ENCODE peak calls at places on chromosome 19, in five cellular contexts. U is neural progenitor cell, O is MM.1S, G is GM23248, S is OCI-LY7. N is an unnamed sample.
A peak's percentile ranks its signal among the peaks of the same experiment; 100 is the strongest.

GRCh38 chr19:29564574-29565005 is 38.8 kb downstream of the VSTM2B start:
- DNase-seq in U (no peak), O (no peak), S (no peak), G (no peak), N (no peak)

GRCh38 chr19:34667349-34668076 is 9.4 kb downstream of the SCGB2B2 start:
- DNase-seq in O (peak; percentile 40), U (no peak), S (peak; percentile 12), G (peak; percentile 33), N (peak; percentile 4)

GRCh38 chr19:8367327-8368001 is 3.5 kb downstream of the ANGPTL4 start:
- DNase-seq in O (no peak), U (peak; percentile 68), S (no peak), G (peak; percentile 92), N (peak; percentile 97)

GRCh38 chr19:1765182-1765903 is 12.0 kb downstream of the ONECUT3 start:
- DNase-seq in G (peak; percentile 47), O (no peak), S (no peak), U (no peak), N (no peak)

GRCh38 chr19:55228403-55229031 is at the start of gene TMEM86B:
- DNase-seq in S (no peak), G (no peak), O (no peak), U (no peak), N (no peak)

GRCh38 chr19:34508540-34508939 is 27.0 kb downstream of the WTIP start:
- DNase-seq in U (no peak), O (no peak), S (no peak), G (no peak), N (no peak)

GRCh38 chr19:35901854-35902661 is at the start of gene HCST:
- DNase-seq in S (peak; percentile 77), O (no peak), U (no peak), G (peak; percentile 81), N (peak; percentile 9)

GRCh38 chr19:10718205-10719196 is 622 bp downstream of the DNM2 start:
- DNase-seq in O (peak; percentile 52), S (peak; percentile 63), U (peak; percentile 71), G (peak; percentile 75), N (peak; percentile 52)

GRCh38 chr19:6056801-6057650 is 53.3 kb downstream of the RFX2 start:
- DNase-seq in S (no peak), G (peak; percentile 98), U (no peak), O (no peak), N (peak; percentile 84)

GRCh38 chr19:56720281-56720680 is 48.7 kb upstream of the ZNF835 start:
- DNase-seq in G (no peak), U (no peak), O (no peak), S (no peak), N (no peak)

GRCh38 chr19:2820112-2820702 is 539 bp downstream of the ZNF554 start:
- DNase-seq in G (peak; percentile 43), U (peak; percentile 71), O (no peak), S (peak; percentile 23), N (no peak)

GRCh38 chr19:2261438-2262172 is 5.4 kb upstream of the JSRP1 start:
- DNase-seq in U (peak; percentile 48), G (peak; percentile 39), O (peak; percentile 49), S (peak; percentile 71), N (peak; percentile 37)

GRCh38 chr19:46573679-46574522 is 27.2 kb upstream of the CALM3 start:
- DNase-seq in U (no peak), G (no peak), S (no peak), O (no peak), N (no peak)

GRCh38 chr19:52188822-52189744 is 769 bp upstream of the PPP2R1A start:
- DNase-seq in O (no peak), S (no peak), G (peak; percentile 75), U (no peak), N (no peak)

GRCh38 chr19:43416951-43417623 is 2.4 kb downstream of the TEX101 start:
- DNase-seq in O (no peak), S (no peak), G (no peak), U (no peak), N (no peak)

GRCh38 chr19:33720155-33720493 is 76.5 kb upstream of the KCTD15 start:
- DNase-seq in O (no peak), G (no peak), U (no peak), S (no peak), N (no peak)

GRCh38 chr19:56712609-56713008 is 41.1 kb upstream of the ZNF835 start:
- DNase-seq in G (no peak), O (no peak), S (no peak), U (no peak), N (no peak)

GRCh38 chr19:48999481-49000325 is 6.0 kb downstream of the RUVBL2 start:
- DNase-seq in O (peak; percentile 37), U (peak; percentile 88), G (peak; percentile 91), S (peak; percentile 78), N (peak; percentile 51)
- TF ChIP-seq EZH2phosphoT487 in O (no peak), U (no peak), G (no peak), S (no peak), N (no peak)

GRCh38 chr19:38401148-38401547 is 1.7 kb upstream of the FAM98C start:
- DNase-seq in G (peak; percentile 60), O (no peak), S (no peak), U (no peak), N (peak; percentile 58)
- TF ChIP-seq EZH2phosphoT487 in G (no peak), O (no peak), S (no peak), U (no peak), N (no peak)

DNA sequence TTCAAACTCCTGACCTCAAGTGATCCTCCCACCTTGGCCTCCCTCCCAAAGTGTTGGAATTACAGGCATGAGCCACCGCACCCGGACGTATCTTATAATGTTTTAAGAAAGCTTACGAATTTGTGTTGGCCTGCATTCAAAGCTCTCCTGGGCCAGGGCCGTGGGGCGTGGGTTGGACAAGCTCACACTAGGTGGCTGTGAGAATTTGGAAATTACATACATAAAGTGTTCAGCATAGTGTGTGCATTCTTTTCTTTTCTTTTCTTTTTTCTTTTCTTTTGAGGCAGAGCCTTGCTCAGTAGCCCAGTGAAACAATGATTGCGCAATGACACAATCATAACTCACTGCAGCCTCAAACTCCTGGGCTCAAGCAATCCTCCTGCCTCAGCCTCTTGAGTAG is 2.6 kb downstream of the ZSWIM4 start:
- DNase-seq in O (no peak), G (peak; percentile 90), S (no peak), U (no peak), N (peak; percentile 89)
- TF ChIP-seq EZH2phosphoT487 in O (no peak), G (no peak), S (no peak), U (no peak), N (no peak)

GRCh38 chr19:21568816-21569496 is 63.6 kb downstream of the ZNF429 start:
- DNase-seq in O (peak; percentile 33), U (no peak), G (peak; percentile 98), S (no peak), N (no peak)
- TF ChIP-seq EZH2phosphoT487 in O (no peak), U (no peak), G (no peak), S (no peak), N (no peak)

DNA sequence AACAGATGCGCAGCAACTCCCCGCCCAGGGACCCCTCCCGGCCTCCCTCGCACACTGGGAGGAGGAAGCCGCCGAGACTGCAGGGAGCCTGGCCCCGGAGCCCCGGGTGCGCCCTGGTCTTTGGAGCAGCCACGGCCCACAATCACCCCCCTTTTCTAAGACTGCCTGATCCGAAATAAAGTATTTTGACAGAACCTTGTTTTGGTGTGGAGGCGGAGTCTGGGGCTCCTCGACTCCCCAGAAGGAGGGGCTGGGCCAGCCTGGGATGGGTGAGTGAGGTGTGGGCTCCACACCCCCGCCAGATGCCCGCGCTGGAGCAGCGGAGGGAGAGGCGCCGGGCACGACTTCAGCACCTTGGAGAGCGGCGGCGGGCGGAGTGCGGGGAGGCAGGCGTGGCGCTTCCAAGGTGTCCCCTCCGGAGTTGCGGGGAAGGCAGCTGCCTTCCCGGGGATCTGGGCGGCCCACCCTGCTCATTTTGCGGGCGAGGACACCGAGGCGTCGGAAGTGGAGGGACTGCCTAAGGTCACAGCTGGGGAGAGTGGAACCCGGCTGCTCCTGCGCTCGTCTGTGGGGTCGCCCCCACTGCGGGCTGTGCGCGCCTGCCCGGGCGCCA is 9.4 kb downstream of the SIRT6 start:
- DNase-seq in O (peak; percentile 49), S (no peak), G (peak; percentile 69), U (peak; percentile 92), N (peak; percentile 24)
- TF ChIP-seq EZH2phosphoT487 in O (no peak), S (no peak), G (no peak), U (no peak), N (no peak)

DNA sequence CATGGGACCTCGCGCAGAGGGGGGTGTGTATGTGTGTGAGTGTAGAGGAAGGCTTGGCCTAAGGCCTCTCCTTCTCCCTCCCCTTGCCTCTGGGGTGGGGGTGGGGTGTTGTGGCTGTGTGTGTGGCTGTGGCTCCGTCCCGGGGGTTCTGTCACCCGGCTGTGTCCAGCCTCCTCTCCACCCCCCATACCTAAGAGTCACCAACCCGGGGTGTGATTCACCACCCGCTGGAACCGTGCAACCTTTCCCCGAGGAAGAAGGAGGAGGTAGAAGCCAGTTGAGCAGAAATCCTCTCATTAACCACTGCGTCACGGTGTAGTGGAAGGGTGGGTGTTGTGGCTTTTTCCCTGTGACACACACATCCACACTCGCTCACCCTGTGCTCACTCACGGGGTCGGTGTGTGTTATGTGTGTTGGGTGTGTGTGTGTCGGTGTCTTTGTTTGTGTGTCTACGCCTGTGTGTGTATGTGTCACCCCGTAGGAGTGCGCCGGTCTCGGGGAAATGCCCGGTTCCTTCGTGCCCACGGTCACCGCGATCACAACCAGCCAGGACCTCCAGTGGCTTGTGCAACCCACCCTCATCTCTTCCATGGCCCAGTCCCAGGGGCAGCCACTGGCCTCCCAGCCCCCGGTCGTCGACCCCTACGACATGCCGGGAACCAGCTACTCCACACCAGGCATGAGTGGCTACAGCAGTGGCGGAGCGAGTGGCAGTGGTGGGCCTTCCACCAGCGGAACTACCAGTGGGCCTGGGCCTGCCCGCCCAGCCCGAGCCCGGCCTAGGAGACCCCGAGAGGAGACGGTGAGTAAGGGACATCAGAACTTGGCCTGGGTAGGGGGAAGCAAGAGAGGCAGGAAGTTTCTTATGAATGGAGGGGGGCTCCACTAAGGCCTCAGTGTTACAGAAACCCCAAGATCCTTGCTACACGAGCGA is 2.6 kb downstream of the FOSB start:
- DNase-seq in S (no peak), U (no peak), G (peak; percentile 90), O (no peak), N (peak; percentile 84)
- TF ChIP-seq EZH2phosphoT487 in S (no peak), U (no peak), G (no peak), O (no peak), N (no peak)

DNA sequence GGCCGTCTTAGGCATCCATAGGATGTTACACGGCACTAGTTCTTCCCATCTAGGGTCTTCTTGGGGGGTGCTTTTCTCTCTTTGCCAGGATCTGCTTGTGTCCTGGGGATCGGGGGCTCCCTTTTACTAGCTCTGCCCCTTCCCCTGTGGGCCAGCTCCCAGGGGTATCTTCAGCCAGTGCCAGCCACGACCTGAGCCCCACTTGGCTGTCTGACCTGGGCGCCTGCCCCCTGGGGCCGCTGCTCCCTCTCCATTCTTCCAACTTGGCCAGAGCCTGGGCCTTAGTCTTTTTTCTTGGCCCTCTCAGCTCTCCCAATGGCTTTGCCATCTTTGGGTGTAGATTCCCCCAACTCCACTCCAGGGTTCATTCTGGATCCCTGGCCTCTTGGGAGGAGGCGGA is 3.1 kb downstream of the PRKACA start:
- DNase-seq in S (no peak), O (no peak), U (no peak), G (no peak), N (no peak)
- TF ChIP-seq EZH2phosphoT487 in S (no peak), O (no peak), U (no peak), G (no peak), N (no peak)

GRCh38 chr19:15733895-15734294 is 3.9 kb upstream of the OR10H3 start:
- DNase-seq in U (no peak), G (no peak), O (no peak), S (no peak), N (no peak)
- TF ChIP-seq EZH2phosphoT487 in U (no peak), G (no peak), O (no peak), S (no peak), N (no peak)

GRCh38 chr19:45515081-45515624 is 7.9 kb downstream of the VASP start:
- DNase-seq in O (no peak), G (no peak), U (no peak), S (peak; percentile 61), N (no peak)
- TF ChIP-seq EZH2phosphoT487 in O (no peak), G (no peak), U (no peak), S (no peak), N (no peak)